ENCODE peak calls at places on chromosome 12, in four cellular contexts. One of them, this sample, is unnamed.

GRCh38 chr12:2796187-2796663 is 1.5 kb downstream of the FKBP4 start:
- DNase-seq in mucosa of descending colon: no peak
- DNase-seq in effector memory CD4-positive, alpha-beta T cell: no peak
- DNase-seq in LoVo: no peak
- DNase-seq in this sample: no peak

GRCh38 chr12:115354007-115354452 is 670.1 kb upstream of the TBX3 start:
- DNase-seq in mucosa of descending colon: peak
- DNase-seq in effector memory CD4-positive, alpha-beta T cell: no peak
- DNase-seq in LoVo: peak
- DNase-seq in this sample: no peak

GRCh38 chr12:64685605-64686004 is 73.6 kb downstream of the GNS start:
- DNase-seq in mucosa of descending colon: no peak
- DNase-seq in effector memory CD4-positive, alpha-beta T cell: no peak
- DNase-seq in LoVo: no peak
- DNase-seq in this sample: no peak

GRCh38 chr12:12007001-12007712 is 63.6 kb upstream of the BCL2L14 start:
- DNase-seq in mucosa of descending colon: no peak
- DNase-seq in effector memory CD4-positive, alpha-beta T cell: peak
- DNase-seq in LoVo: peak
- DNase-seq in this sample: no peak

GRCh38 chr12:14393736-14394135 is 28.3 kb downstream of the ATF7IP start:
- DNase-seq in mucosa of descending colon: no peak
- DNase-seq in effector memory CD4-positive, alpha-beta T cell: no peak
- DNase-seq in LoVo: no peak
- DNase-seq in this sample: no peak

GRCh38 chr12:9710584-9711375 is 22.1 kb downstream of the CLECL1 start:
- DNase-seq in mucosa of descending colon: no peak
- DNase-seq in effector memory CD4-positive, alpha-beta T cell: no peak
- DNase-seq in LoVo: no peak
- DNase-seq in this sample: no peak

GRCh38 chr12:92597997-92598396 is 104.8 kb upstream of the PLEKHG7 start:
- DNase-seq in mucosa of descending colon: no peak
- DNase-seq in effector memory CD4-positive, alpha-beta T cell: no peak
- DNase-seq in LoVo: no peak
- DNase-seq in this sample: no peak

GRCh38 chr12:108321688-108322087 is 17.4 kb downstream of the CMKLR1 start:
- DNase-seq in mucosa of descending colon: no peak
- DNase-seq in effector memory CD4-positive, alpha-beta T cell: no peak
- DNase-seq in LoVo: no peak
- DNase-seq in this sample: no peak

GRCh38 chr12:103196467-103196866 is 239.0 kb downstream of the ASCL1 start:
- DNase-seq in mucosa of descending colon: no peak
- DNase-seq in effector memory CD4-positive, alpha-beta T cell: no peak
- DNase-seq in LoVo: no peak
- DNase-seq in this sample: no peak

GRCh38 chr12:114672817-114673168 is 11.2 kb downstream of the TBX3 start:
- DNase-seq in mucosa of descending colon: no peak
- DNase-seq in effector memory CD4-positive, alpha-beta T cell: no peak
- DNase-seq in LoVo: no peak
- DNase-seq in this sample: no peak

GRCh38 chr12:67937822-67938221 is 51.4 kb upstream of the IFNG-AS1 start:
- DNase-seq in mucosa of descending colon: no peak
- DNase-seq in effector memory CD4-positive, alpha-beta T cell: no peak
- DNase-seq in LoVo: no peak
- DNase-seq in this sample: no peak

GRCh38 chr12:28941248-28941647 is 207.8 kb upstream of the FAR2 start:
- DNase-seq in mucosa of descending colon: no peak
- DNase-seq in effector memory CD4-positive, alpha-beta T cell: no peak
- DNase-seq in LoVo: no peak
- DNase-seq in this sample: no peak

This sample was measured in lower lobe of right lung.